ENCODE peak calls at places on chromosomes 4 and X, in five cellular contexts. Y is HepG2, H is mesendoderm, A is esophagus muscularis mucosa, T is mammary epithelial cell. D is an unnamed sample. For H3K27me3, the result is how much of the 10 kb centered on the place peaks cover.

GRCh38 chr4:127995776-127996175 is 30.6 kb downstream of the ABHD18 start:
- DNase-seq in A (no peak), H (no peak), T (peak), Y (no peak), D (no peak)

GRCh38 chr4:122889726-122890125 is 32.7 kb downstream of the NUDT6 start:
- DNase-seq in T (peak), A (no peak), Y (no peak), H (no peak), D (no peak)

GRCh38 chr4:111494971-111495370 is 650.3 kb upstream of the FAM241A start:
- DNase-seq in H (no peak), A (no peak), T (no peak), Y (no peak), D (no peak)

GRCh38 chrX:114584983-114585842 is 1.3 kb downstream of the HTR2C start:
- DNase-seq in A (no peak), Y (no peak), T (no peak), H (peak), D (no peak)

GRCh38 chr4:74969507-74970474 is 36.9 kb downstream of the PARM1 start:
- DNase-seq in T (no peak), H (peak), A (no peak), Y (no peak), D (no peak)

GRCh38 chr4:2662598-2662997 is 93.5 kb downstream of the TNIP2 start:
- DNase-seq in A (no peak), Y (no peak), H (no peak), T (peak), D (no peak)

GRCh38 chrX:134377537-134377936 is 82.4 kb upstream of the HPRT1 start:
- DNase-seq in Y (peak), T (peak), H (peak), A (no peak), D (peak)

GRCh38 chrX:38192007-38192625 is 28.6 kb downstream of the SRPX start:
- DNase-seq in A (no peak), Y (no peak), H (peak), T (no peak), D (peak)

GRCh38 chrX:34638116-34638515 is 19.0 kb downstream of the TMEM47 start:
- DNase-seq in A (no peak), T (no peak), H (peak), Y (peak), D (peak)

GRCh38 chrX:75156537-75156945 is 458 bp upstream of the ABCB7 start:
- DNase-seq in H (peak), Y (no peak), T (peak), A (no peak), D (peak)

GRCh38 chr4:127140306-127140705 is 492.5 kb upstream of the INTU start:
- DNase-seq in A (no peak), T (peak), Y (no peak), H (no peak), D (no peak)

DNA sequence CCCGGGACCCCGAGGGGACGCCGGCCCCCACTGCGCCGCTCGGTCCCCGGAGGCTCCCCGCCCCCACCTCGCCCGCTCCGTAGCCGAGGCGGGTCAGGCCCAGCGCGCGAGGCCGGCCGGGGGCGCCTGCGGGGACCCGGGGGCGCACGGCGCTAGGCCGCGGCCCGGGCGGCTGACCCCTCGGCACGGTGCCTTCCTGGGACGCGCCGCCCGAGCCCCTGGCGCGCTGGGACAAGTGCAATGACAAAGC is 1.2 kb downstream of the IRF2 start:
- DNase-seq in A (no peak), T (no peak), Y (no peak), H (no peak), D (no peak)
- H3K27ac ChIP-seq in A (peak), T (peak), Y (peak), H (peak), D (no peak)

GRCh38 chrX:49166914-49167739 is 4.6 kb downstream of the MAGIX start:
- DNase-seq in A (no peak), H (peak), Y (no peak), T (peak), D (peak)

GRCh38 chrX:49163555-49164419 is 1.2 kb downstream of the MAGIX start:
- DNase-seq in T (peak), A (peak), Y (peak), H (peak), D (peak)

GRCh38 chrX:49165901-49166881 is 3.6 kb downstream of the MAGIX start:
- DNase-seq in Y (no peak), T (peak), A (peak), H (peak), D (peak)

GRCh38 chrX:49162620-49163019 is at the start of gene MAGIX:
- DNase-seq in H (no peak), A (no peak), Y (no peak), T (no peak), D (no peak)

GRCh38 chrX:49164589-49165360 is 2.2 kb downstream of the MAGIX start:
- DNase-seq in A (no peak), T (no peak), Y (no peak), H (no peak), D (no peak)
- H3K27me3 ChIP-seq in A (under half), T (under half), Y (under half), H (under half), D (under half)

GRCh38 chrX:10156199-10157031 is at the start of gene CLCN4:
- DNase-seq in T (no peak), H (peak), A (no peak), Y (peak), D (peak)
- H3K4me3 ChIP-seq in T (peak), H (no peak), A (peak), Y (peak), D (peak)

GRCh38 chr4:22091351-22091731 is 142.8 kb upstream of the KCNIP4 start:
- DNase-seq in Y (no peak), T (no peak), A (no peak), H (peak), D (no peak)
- H3K27ac ChIP-seq in Y (no peak), T (no peak), A (no peak), H (no peak), D (no peak)

GRCh38 chr4:172147702-172148101 is 334.5 kb downstream of the GALNTL6 start:
- DNase-seq in A (no peak), H (no peak), T (no peak), Y (no peak), D (peak)
- H3K27me3 ChIP-seq in A (under half), H (under half), T (under half), Y (under half), D (under half)

DNA sequence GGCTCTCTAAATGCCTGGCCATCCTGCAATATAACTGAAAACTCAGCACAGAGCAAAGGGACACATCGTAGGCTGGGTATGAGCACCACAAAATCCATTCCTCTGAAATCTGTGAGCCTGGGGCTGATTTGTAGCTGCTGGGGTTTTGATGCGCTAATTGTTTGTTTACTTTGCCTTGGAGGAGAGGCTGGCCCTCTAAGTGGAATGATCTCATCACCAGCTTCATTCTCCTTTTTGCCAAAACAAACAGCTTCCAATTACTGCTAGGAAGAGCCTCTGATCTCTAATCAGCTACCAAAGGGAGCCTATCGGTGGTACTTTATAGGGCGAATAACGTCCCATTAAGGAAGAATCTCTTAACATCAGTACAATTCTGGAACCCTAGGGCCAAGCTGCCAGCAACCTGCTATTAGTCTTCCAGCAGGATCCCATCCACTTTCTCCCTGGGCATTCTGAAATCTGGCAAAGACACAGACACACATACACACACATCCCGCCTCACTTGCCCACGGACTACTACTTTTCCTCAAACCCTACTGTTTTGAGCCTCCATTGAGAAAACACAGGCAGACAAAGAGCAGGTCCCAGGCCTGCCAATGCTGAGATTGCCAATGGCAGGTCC is 5.8 kb downstream of the ANOS1 start:
- DNase-seq in T (peak), Y (no peak), H (peak), A (no peak), D (no peak)
- H3K4me3 ChIP-seq in T (no peak), Y (no peak), H (no peak), A (no peak), D (no peak)

GRCh38 chr4:27006646-27007045 is 146.0 kb downstream of the STIM2 start:
- DNase-seq in T (no peak), A (no peak), Y (no peak), H (no peak), D (no peak)

GRCh38 chr4:27003602-27004238 is 143.1 kb downstream of the STIM2 start:
- DNase-seq in A (no peak), Y (no peak), T (no peak), H (no peak), D (no peak)

GRCh38 chr4:27006247-27006603 is 145.6 kb downstream of the STIM2 start:
- DNase-seq in T (no peak), A (no peak), Y (no peak), H (no peak), D (no peak)

GRCh38 chr4:27007507-27007906 is 146.9 kb downstream of the STIM2 start:
- DNase-seq in T (no peak), Y (no peak), A (no peak), H (no peak), D (no peak)

DNA sequence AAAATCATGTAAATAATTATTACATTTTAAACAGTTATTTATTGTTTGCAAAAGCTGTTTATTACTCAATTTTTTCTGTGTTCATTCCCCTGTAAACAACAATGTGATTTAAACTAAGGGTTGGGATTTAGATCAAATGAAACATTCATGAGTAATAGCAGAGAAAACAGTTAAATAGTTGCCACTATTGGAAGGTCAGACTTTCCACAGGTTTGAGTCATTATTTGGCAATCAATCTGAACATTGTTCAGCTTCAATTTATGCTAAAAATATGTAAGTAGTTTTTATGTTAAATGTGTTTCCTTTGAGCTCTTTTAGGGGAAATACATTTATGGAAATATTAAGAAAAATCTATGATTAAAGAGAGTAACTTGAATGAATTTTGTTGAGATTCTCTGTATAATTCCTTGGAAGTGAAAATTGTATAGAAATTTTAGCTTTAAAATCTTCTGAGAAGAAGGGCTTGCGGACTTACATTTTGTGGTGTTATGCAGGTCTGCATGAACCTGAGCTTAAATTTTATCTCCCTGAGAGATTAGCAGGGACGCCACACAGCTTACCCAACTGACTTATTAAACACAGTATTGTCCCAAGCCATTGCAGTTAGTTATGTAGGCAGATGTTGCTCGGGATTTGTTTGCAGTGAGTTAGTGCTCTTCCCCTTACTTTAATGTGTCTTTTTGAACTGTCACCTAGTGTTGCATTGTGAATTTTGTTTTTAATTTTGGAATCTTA is 145.0 kb downstream of the STIM2 start:
- DNase-seq in T (peak), A (no peak), H (no peak), Y (no peak), D (no peak)
- H3K27ac ChIP-seq in T (no peak), A (no peak), H (no peak), Y (no peak), D (peak)

GRCh38 chrX:68417651-68418050 is 15.6 kb downstream of the OPHN1 start:
- DNase-seq in T (no peak), H (no peak), Y (no peak), A (no peak), D (no peak)
- H3K27me3 ChIP-seq in T (under half), H (under half), Y (under half), A (under half), D (under half)

GRCh38 chr4:146524663-146525062 is 2.9 kb upstream of the SLC10A7 start:
- DNase-seq in T (no peak), H (no peak), A (no peak), Y (no peak), D (no peak)

GRCh38 chr4:146522862-146523205 is 1.1 kb upstream of the SLC10A7 start:
- DNase-seq in A (no peak), H (peak), Y (peak), T (peak), D (peak)

GRCh38 chr4:146520894-146521542 is 722 bp downstream of the SLC10A7 start:
- DNase-seq in A (no peak), H (no peak), T (peak), Y (peak), D (peak)

GRCh38 chr4:146522098-146522861 is 540 bp upstream of the SLC10A7 start:
- DNase-seq in Y (peak), H (peak), T (peak), A (peak), D (peak)

DNA sequence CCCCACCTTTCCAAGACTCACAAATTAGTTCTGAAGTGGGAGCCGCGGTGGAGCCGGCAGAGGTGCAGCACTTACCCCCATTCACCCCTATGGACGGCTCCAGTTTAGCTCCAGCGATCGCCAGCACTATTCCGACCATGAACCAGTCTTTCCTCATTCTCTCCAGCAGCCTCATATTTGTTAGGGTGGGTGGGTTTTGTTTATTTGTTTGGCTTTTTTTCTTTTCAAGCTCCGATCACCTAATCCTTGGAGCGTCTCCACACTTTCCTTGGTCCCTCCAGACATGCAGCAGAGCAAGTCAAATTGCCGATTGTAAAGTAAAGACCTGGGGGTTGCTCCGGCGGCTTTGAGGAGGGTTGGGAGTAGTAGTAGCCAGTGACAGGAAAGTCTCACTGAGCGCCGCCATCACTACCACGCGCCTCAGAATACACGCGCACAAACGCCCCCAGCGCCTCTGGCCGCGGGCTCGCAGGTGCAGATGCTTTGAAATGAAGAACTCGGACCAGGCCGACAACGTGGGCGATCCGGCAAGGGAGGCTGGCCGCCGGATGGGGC is at the start of gene SLC10A7:
- DNase-seq in A (no peak), H (peak), T (peak), Y (peak), D (peak)
- H3K4me3 ChIP-seq in A (peak), H (peak), T (peak), Y (peak), D (peak)

D was measured in Karpas-422.